ENCODE peak calls at places on chromosomes 5 and 9, in six cellular contexts. B is SK-N-SH; V is heart left ventricle; L is CD8-positive, alpha-beta T cell; S is left ventricle myocardium inferior; C is adipocyte. J is an unnamed sample.

GRCh38 chr9:23288545-23288944 is 537.5 kb downstream of the ELAVL2 start:
- DNase-seq in C (no peak), S (no peak), V (no peak), B (no peak), L (no peak), J (no peak)

GRCh38 chr5:88875609-88876234 is 7.3 kb downstream of the MEF2C start:
- DNase-seq in L (no peak), V (no peak), S (no peak), B (no peak), C (peak; percentile 8), J (no peak)

GRCh38 chr5:150322202-150322601 is 19.5 kb upstream of the ARSI start:
- DNase-seq in C (no peak), L (no peak), S (no peak), V (no peak), B (no peak), J (no peak)

GRCh38 chr9:116798521-116798920 is 111.4 kb downstream of the TRIM32 start:
- DNase-seq in B (no peak), L (no peak), V (no peak), C (no peak), S (no peak), J (no peak)

GRCh38 chr9:112348257-112348992 is 15.0 kb upstream of the PTBP3 start:
- DNase-seq in L (peak; percentile 70), S (peak; percentile 80), C (peak; percentile 82), B (peak; percentile 61), V (peak; percentile 88), J (peak; percentile 95)

GRCh38 chr9:91758491-91758981 is 191.5 kb downstream of the ROR2 start:
- DNase-seq in S (no peak), V (no peak), B (peak; percentile 73), C (peak; percentile 77), L (peak; percentile 13), J (no peak)

GRCh38 chr5:83029912-83030311 is 47.3 kb downstream of the TMEM167A start:
- DNase-seq in L (no peak), C (peak; percentile 52), B (no peak), S (no peak), V (no peak), J (no peak)

GRCh38 chr9:6907772-6908381 is 150.1 kb downstream of the KDM4C start:
- DNase-seq in V (no peak), B (no peak), L (no peak), S (no peak), C (peak; percentile 66), J (no peak)

GRCh38 chr5:17928571-17928970 is 294.3 kb downstream of the TAF11L14 start:
- DNase-seq in V (no peak), C (peak; percentile 64), L (no peak), B (no peak), S (no peak), J (no peak)

DNA sequence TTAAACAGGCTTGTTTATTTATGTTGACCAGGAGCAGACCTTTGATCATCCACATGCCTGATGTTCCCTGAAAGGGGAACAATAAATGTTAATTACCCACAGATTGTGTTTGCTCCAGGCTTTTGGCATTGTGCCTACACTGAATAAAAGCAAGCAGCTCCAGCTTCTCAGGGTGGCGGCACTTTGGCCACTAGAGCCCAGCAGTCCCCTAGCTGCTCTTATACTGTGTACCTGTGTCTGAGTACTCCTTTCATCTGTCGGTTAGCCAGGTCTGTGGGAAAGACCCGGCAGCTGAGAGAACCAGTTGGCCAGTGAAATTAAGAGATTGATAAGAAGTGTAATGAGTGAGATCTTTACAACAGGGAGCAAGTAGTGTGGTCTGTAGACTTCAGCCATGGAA is 254.8 kb upstream of the FTMT start:
- DNase-seq in V (no peak), S (no peak), L (no peak), C (no peak), B (no peak), J (no peak)
- H3K9me3 ChIP-seq in V (no peaks in the 10 kb centered on the region), S (peaks cover 40% of the 10 kb centered on the region), L (no peaks in the 10 kb centered on the region), C (peaks cover 16% of the 10 kb centered on the region), B (no peaks in the 10 kb centered on the region), J (no peaks in the 10 kb centered on the region)

GRCh38 chr5:14185336-14186131 is 42.4 kb downstream of the TRIO start:
- DNase-seq in L (no peak), S (no peak), V (no peak), B (no peak), C (peak; percentile 69), J (no peak)
- H3K4me1 ChIP-seq in L (no peaks in the 10 kb centered on the region), S (peaks cover 95% of the 10 kb centered on the region), V (peaks cover 26% of the 10 kb centered on the region), B (peaks cover 87% of the 10 kb centered on the region), C (peaks cover 82% of the 10 kb centered on the region), J (no peaks in the 10 kb centered on the region)

GRCh38 chr5:151357792-151358191 is 10.4 kb upstream of the SLC36A2 start:
- DNase-seq in L (no peak), B (no peak), V (no peak), C (no peak), S (no peak), J (no peak)

GRCh38 chr5:151362970-151363369 is 15.6 kb upstream of the SLC36A2 start:
- DNase-seq in L (no peak), B (no peak), C (no peak), S (no peak), V (no peak), J (no peak)

GRCh38 chr5:151359391-151359790 is 12.0 kb upstream of the SLC36A2 start:
- DNase-seq in L (no peak), V (no peak), C (no peak), S (no peak), B (no peak), J (no peak)

GRCh38 chr5:151363673-151364072 is 16.3 kb upstream of the SLC36A2 start:
- DNase-seq in V (no peak), C (no peak), L (no peak), S (no peak), B (no peak), J (no peak)
- H3K9me3 ChIP-seq in V (no peaks in the 10 kb centered on the region), C (peaks cover 44% of the 10 kb centered on the region), L (peaks cover 4% of the 10 kb centered on the region), S (peaks cover 53% of the 10 kb centered on the region), B (no peaks in the 10 kb centered on the region), J (no peaks in the 10 kb centered on the region)

GRCh38 chr9:136683173-136683745 is 4.0 kb downstream of the AGPAT2 start:
- DNase-seq in B (no peak), L (no peak), V (no peak), S (no peak), C (no peak), J (peak; percentile 66)

GRCh38 chr9:136683755-136684154 is 3.5 kb downstream of the AGPAT2 start:
- DNase-seq in L (no peak), V (no peak), B (no peak), C (no peak), S (no peak), J (peak; percentile 73)

GRCh38 chr9:136682710-136683109 is 4.5 kb downstream of the AGPAT2 start:
- DNase-seq in C (no peak), V (no peak), S (no peak), L (no peak), B (no peak), J (no peak)

GRCh38 chr9:136681029-136681428 is 6.2 kb downstream of the AGPAT2 start:
- DNase-seq in V (no peak), S (no peak), C (no peak), B (no peak), L (no peak), J (no peak)

GRCh38 chr9:136681945-136682699 is 5.1 kb downstream of the AGPAT2 start:
- DNase-seq in V (no peak), S (no peak), B (no peak), C (no peak), L (no peak), J (no peak)
- H3K4me1 ChIP-seq in V (peaks cover 47% of the 10 kb centered on the region), S (peaks cover 69% of the 10 kb centered on the region), B (peaks cover 4% of the 10 kb centered on the region), C (peaks cover 45% of the 10 kb centered on the region), L (peaks cover 9% of the 10 kb centered on the region), J (peaks cover 79% of the 10 kb centered on the region)

GRCh38 chr5:6847896-6848295 is 134.7 kb downstream of the TENT4A start:
- DNase-seq in V (no peak), B (no peak), C (no peak), S (no peak), L (no peak), J (no peak)

GRCh38 chr5:6843821-6844220 is 130.6 kb downstream of the TENT4A start:
- DNase-seq in L (no peak), S (no peak), V (no peak), C (no peak), B (no peak), J (no peak)

GRCh38 chr5:6843335-6843734 is 130.1 kb downstream of the TENT4A start:
- DNase-seq in C (no peak), L (no peak), S (no peak), B (no peak), V (no peak), J (no peak)

GRCh38 chr5:6849569-6849968 is 136.3 kb downstream of the TENT4A start:
- DNase-seq in S (no peak), B (no peak), L (no peak), V (no peak), C (no peak), J (no peak)

DNA sequence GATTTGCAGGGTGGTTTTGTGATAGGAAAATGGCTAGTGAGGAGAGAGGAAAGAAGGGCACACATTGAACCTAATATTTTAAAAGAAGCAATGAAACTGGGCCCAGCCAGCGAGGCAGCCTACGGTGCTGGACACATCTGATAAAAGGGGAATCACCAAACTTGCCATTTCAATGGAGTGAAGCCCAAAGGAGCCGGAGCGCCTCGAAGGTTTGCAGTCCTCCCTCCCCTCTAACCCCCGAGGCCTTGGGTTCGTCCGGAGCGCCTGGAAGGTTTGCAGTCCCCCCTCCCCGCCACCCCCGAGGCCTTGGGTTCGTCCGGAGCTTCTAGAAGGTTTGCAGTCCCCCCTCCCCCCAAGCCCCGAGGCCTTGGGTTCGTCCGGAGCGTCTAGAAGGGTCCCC is 132.6 kb downstream of the TENT4A start:
- DNase-seq in S (no peak), B (no peak), C (no peak), L (no peak), V (no peak), J (no peak)
- H3K9me3 ChIP-seq in S (peaks cover 2% of the 10 kb centered on the region), B (no peaks in the 10 kb centered on the region), C (peaks cover 13% of the 10 kb centered on the region), L (no peaks in the 10 kb centered on the region), V (no peaks in the 10 kb centered on the region), J (no peaks in the 10 kb centered on the region)

GRCh38 chr5:10700516-10700915 is 60.5 kb downstream of the DAP start:
- DNase-seq in C (no peak), B (no peak), S (no peak), V (no peak), L (no peak), J (no peak)

GRCh38 chr5:10702040-10702629 is 58.9 kb downstream of the DAP start:
- DNase-seq in C (peak; percentile 88), L (no peak), V (no peak), S (no peak), B (no peak), J (no peak)

GRCh38 chr5:10702911-10703491 is 58.0 kb downstream of the DAP start:
- DNase-seq in B (no peak), S (no peak), C (no peak), V (peak; percentile 45), L (no peak), J (no peak)

GRCh38 chr5:10699987-10700386 is 61.0 kb downstream of the DAP start:
- DNase-seq in S (no peak), L (no peak), C (no peak), V (no peak), B (no peak), J (no peak)

GRCh38 chr5:10701567-10702039 is 59.4 kb downstream of the DAP start:
- DNase-seq in C (peak; percentile 82), L (peak; percentile 36), B (peak; percentile 76), V (no peak), S (no peak), J (no peak)
- H3K4me1 ChIP-seq in C (peaks cover 8% of the 10 kb centered on the region), L (peaks cover 21% of the 10 kb centered on the region), B (peaks cover 34% of the 10 kb centered on the region), V (peaks cover 7% of the 10 kb centered on the region), S (peaks cover 42% of the 10 kb centered on the region), J (no peaks in the 10 kb centered on the region)

GRCh38 chr5:23963449-23963848 is 456.0 kb downstream of the PRDM9 start:
- DNase-seq in C (no peak), S (no peak), V (no peak), B (no peak), L (no peak), J (no peak)
- H3K9me3 ChIP-seq in C (no peaks in the 10 kb centered on the region), S (peaks cover 11% of the 10 kb centered on the region), V (no peaks in the 10 kb centered on the region), B (no peaks in the 10 kb centered on the region), L (no peaks in the 10 kb centered on the region), J (no peaks in the 10 kb centered on the region)

J was measured in right lobe of liver.